ENCODE peak calls at places on chromosomes 5 and 9, in five cellular contexts. N is HEK293T, U is GM12878, V is H1, I is HepG2. W is an unnamed sample.

GRCh38 chr5:57494104-57495098 is 11.8 kb upstream of the ACTBL2 start:
- DNase-seq in N (peak), U (peak), V (no peak), I (peak), W (peak)

GRCh38 chr5:54278031-54278830 is 32.1 kb downstream of the ARL15 start:
- DNase-seq in N (no peak), U (no peak), V (no peak), I (no peak), W (no peak)

GRCh38 chr5:82352146-82352791 is 74.1 kb upstream of the RPS23 start:
- DNase-seq in N (no peak), U (no peak), V (no peak), I (no peak), W (no peak)

GRCh38 chr9:28927711-28928110 is 1354.4 kb upstream of the C9orf72 start:
- DNase-seq in N (no peak), U (no peak), V (no peak), I (no peak), W (no peak)

GRCh38 chr9:69165581-69165980 is 8.5 kb upstream of the TJP2 start:
- DNase-seq in N (no peak), U (no peak), V (no peak), I (no peak), W (no peak)

GRCh38 chr9:136016882-136017812 is 56.0 kb upstream of the UBAC1 start:
- DNase-seq in N (no peak), U (no peak), V (peak), I (no peak), W (no peak)

GRCh38 chr5:143094087-143094511 is 309.4 kb downstream of the NR3C1 start:
- DNase-seq in N (no peak), U (no peak), V (peak), I (no peak), W (peak)

GRCh38 chr5:116577064-116577788 is 2.6 kb upstream of the SEMA6A start:
- DNase-seq in N (no peak), U (peak), V (no peak), I (no peak), W (no peak)

GRCh38 chr5:135560858-135561257 is 17.9 kb downstream of the CXCL14 start:
- DNase-seq in N (peak), U (peak), V (peak), I (peak), W (peak)

GRCh38 chr9:21336467-21336866 is 1.3 kb upstream of the KLHL9 start:
- DNase-seq in N (no peak), U (no peak), V (no peak), I (peak), W (no peak)

GRCh38 chr5:160492565-160492964 is 70.9 kb downstream of the PTTG1 start:
- DNase-seq in N (no peak), U (no peak), V (no peak), I (no peak), W (no peak)

GRCh38 chr5:60492958-60493357 is 207.0 kb downstream of the DEPDC1B start:
- DNase-seq in N (no peak), U (no peak), V (no peak), I (peak), W (no peak)

GRCh38 chr5:119036101-119036762 is 34.7 kb upstream of the DMXL1 start:
- DNase-seq in N (no peak), U (no peak), V (no peak), I (no peak), W (no peak)

GRCh38 chr9:117354252-117354847 is 60.5 kb downstream of the ASTN2 start:
- DNase-seq in N (no peak), U (no peak), V (no peak), I (no peak), W (peak)

GRCh38 chr9:135087489-135087791 is at the start of gene OLFM1:
- DNase-seq in N (peak), U (no peak), V (peak), I (no peak), W (peak)

GRCh38 chr9:137157618-137158502 is 12.0 kb downstream of the LRRC26 start:
- DNase-seq in N (no peak), U (no peak), V (no peak), I (no peak), W (no peak)

GRCh38 chr5:32584651-32585050 is 706 bp upstream of the SUB1 start:
- DNase-seq in N (no peak), U (no peak), V (no peak), I (no peak), W (no peak)

GRCh38 chr5:110478899-110479298 is 247.6 kb downstream of the TMEM232 start:
- DNase-seq in N (no peak), U (no peak), V (no peak), I (no peak), W (no peak)

GRCh38 chr5:3092211-3092610 is 340.7 kb upstream of the IRX2 start:
- DNase-seq in N (no peak), U (no peak), V (no peak), I (no peak), W (no peak)

GRCh38 chr9:137458194-137459146 is 664 bp downstream of the NSMF start:
- DNase-seq in N (no peak), U (no peak), V (no peak), I (no peak), W (no peak)

GRCh38 chr9:21853414-21853813 is 51.0 kb downstream of the MTAP start:
- DNase-seq in N (no peak), U (no peak), V (no peak), I (peak), W (no peak)

GRCh38 chr5:146588331-146588730 is 72.3 kb upstream of the GPR151 start:
- DNase-seq in N (no peak), U (no peak), V (no peak), I (no peak), W (no peak)

DNA sequence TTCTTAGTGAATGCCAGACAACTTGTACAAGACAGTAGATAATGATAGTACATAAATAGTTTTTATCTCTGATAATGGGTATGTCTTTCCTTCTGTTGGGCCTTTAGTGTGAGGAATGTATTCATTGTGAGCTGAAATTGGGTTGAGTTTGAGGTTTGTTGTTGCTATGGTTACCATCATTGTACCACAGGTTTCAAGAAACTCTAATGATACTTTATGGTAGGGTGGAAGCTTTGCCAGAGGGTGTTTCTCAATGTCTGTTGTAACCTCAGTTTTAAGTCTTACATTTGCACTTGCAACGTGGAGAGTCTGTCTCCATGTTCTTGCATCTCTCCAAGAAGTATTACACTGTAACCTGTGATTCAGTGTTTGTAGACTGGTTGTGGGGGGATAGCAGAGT is 1550.1 kb downstream of the MAT2B start:
- DNase-seq in N (no peak), U (no peak), V (no peak), I (no peak), W (no peak)
- TF ChIP-seq SUZ12 in N (no peak), U (no peak), V (no peak), I (no peak), W (no peak)

DNA sequence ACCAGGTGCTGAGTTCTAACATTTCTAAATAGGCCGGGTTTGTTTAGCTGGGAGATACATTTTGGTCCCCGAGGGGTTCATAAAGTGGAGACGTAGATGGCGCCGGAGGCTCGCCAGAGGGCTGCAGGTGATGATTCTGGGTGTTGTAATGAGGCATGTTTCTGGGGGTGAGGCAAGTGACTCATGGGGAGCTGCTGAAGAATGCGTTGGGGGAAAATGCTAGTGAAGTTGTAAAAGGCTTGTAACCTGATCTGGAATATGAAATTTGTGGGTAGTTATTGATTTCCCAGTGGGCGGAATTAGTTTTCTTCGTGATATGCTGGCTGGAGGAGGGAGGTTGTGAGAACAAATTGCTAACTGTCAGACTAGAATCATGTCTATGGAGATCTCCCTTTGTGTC is 158.2 kb downstream of the DOCK2 start:
- DNase-seq in N (no peak), U (no peak), V (no peak), I (no peak), W (no peak)
- TF ChIP-seq SUZ12 in N (no peak), U (no peak), V (no peak), I (no peak), W (no peak)

DNA sequence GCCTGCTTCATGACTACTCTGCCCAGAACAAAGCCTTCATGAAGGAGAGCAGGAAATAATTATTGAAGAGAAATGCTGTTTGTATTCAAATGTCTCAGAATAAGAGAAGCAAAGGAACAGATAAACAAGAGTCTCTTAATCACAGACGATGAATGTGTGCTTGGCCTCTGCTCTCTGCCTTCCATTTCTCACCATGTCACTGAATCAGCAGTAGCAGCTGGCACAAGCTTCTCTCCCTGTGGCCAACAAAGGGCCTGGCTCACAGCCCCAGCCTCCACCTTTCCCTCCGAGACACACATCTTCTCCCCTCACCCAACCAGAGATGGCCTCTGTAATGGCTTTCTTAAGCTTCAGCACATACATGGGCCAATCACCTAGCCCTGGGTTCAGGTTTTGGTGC is 128.1 kb upstream of the SLIT3 start:
- DNase-seq in N (no peak), U (no peak), V (no peak), I (no peak), W (no peak)
- TF ChIP-seq SUZ12 in N (no peak), U (no peak), V (no peak), I (no peak), W (no peak)

DNA sequence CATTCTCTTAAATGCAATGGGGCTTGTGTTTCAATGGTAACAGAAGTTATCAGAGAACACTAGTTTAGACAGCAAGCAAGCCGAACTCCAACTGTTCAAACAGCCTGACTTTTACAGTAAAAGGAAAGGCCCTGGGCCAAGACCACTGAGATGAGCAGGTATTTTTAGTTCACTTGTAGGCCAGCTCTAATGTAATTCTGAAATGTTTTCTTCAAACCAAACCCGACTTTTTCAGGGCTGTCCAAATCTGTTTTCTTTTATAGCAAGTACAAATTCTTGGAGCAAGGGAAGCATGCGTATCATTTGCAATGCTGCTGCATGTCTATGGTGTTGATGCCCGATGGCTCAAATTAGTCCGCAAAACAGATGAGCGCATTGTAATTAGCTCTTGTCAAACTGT is 192.9 kb downstream of the SLF1 start:
- DNase-seq in N (no peak), U (no peak), V (no peak), I (no peak), W (no peak)
- TF ChIP-seq SUZ12 in N (no peak), U (no peak), V (no peak), I (no peak), W (no peak)

DNA sequence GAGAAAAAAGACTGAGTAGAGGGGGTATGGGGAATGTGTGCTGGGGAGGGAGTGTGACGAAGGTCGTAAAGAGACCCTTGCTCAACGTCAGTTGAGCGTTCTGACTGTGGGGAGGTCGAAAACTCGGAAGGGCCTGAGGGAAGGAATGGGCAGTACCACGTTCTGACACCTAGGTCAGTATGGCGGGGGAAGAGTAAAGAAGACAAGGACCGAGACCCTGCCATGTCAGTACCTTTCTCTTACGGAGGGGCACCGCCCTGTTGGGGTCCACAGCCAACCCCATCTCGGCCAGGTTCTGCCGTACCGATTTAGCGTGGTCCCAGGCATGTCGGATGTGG is 426 bp downstream of the NOP16 start:
- DNase-seq in N (peak), U (no peak), V (no peak), I (peak), W (no peak)
- TF ChIP-seq SUZ12 in N (no peak), U (no peak), V (no peak), I (no peak), W (no peak)

DNA sequence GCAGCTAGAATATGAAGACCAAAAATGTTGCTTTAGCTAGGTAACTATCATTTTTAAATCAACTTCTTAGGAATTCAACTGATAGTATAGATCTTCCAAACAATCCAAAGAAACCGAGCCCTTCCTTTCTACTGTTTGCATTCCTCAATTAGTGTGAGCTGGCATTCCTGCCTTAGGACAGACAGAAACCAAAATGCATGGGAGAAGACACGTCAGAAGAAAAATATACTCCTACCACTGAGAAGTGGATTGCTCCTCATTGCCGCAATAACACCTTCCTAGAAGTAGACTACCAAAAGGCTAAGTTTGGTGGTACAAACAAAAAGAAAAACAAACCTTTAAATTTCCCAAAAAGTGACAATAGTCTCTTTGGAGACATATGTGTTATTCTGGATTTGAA is 440.0 kb downstream of the SEMA5A start:
- DNase-seq in N (no peak), U (no peak), V (no peak), I (no peak), W (no peak)
- TF ChIP-seq SUZ12 in N (no peak), U (no peak), V (no peak), I (no peak), W (no peak)

GRCh38 chr9:128575469-128575868 is 23.1 kb downstream of the SPTAN1 start:
- DNase-seq in N (no peak), U (no peak), V (no peak), I (no peak), W (no peak)
- TF ChIP-seq SUZ12 in N (no peak), U (no peak), V (no peak), I (no peak), W (no peak)

GRCh38 chr5:40441733-40442132 is 238.0 kb upstream of the PTGER4 start:
- DNase-seq in N (no peak), U (no peak), V (no peak), I (peak), W (no peak)

GRCh38 chr5:40442346-40442745 is 237.4 kb upstream of the PTGER4 start:
- DNase-seq in N (no peak), U (no peak), V (no peak), I (peak), W (no peak)

GRCh38 chr5:40447438-40447837 is 232.3 kb upstream of the PTGER4 start:
- DNase-seq in N (no peak), U (no peak), V (no peak), I (no peak), W (no peak)

DNA sequence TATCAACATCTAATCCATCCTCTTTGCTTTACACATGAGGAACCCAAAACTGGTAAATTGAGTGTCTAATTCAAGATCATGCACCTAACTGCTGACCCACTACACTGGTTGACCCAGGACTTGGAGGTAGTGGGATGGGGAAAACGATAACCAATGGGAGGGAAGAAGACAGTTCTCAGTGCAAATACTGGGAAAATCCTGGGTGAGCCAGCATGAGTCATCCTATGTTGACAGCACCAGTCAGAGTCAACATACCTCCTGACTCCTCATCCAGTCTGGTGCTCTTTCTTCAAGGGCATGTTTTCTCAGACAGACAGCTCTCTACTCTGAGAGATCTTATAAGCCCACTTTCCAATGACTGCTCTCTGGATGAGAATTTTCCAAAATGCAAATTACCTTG is 232.8 kb upstream of the PTGER4 start:
- DNase-seq in N (no peak), U (no peak), V (no peak), I (peak), W (no peak)
- TF ChIP-seq SUZ12 in N (no peak), U (no peak), V (no peak), I (no peak), W (no peak)